ENCODE peak calls at places on chromosomes 16 and 17, in seven cellular contexts. One of them, this sample, is unnamed.

GRCh38 chr16:89114159-89114981 is 20.7 kb downstream of the ACSF3 start:
- DNase-seq in cardiac muscle cell: no peak
- DNase-seq in IMR-90: no peak
- DNase-seq in breast epithelium: no peak
- DNase-seq in mammary epithelial cell: no peak
- DNase-seq in upper lobe of right lung: peak; percentile 63
- DNase-seq in pancreas: no peak
- DNase-seq in this sample: no peak

GRCh38 chr17:68057531-68057952 is 22.0 kb downstream of the KPNA2 start:
- DNase-seq in pancreas: no peak
- DNase-seq in IMR-90: peak; percentile 56
- DNase-seq in upper lobe of right lung: no peak
- DNase-seq in mammary epithelial cell: no peak
- DNase-seq in cardiac muscle cell: no peak
- DNase-seq in breast epithelium: no peak
- DNase-seq in this sample: peak; percentile 50

GRCh38 chr16:88690341-88691128 is 4.2 kb upstream of the SNAI3 start:
- DNase-seq in breast epithelium: no peak
- DNase-seq in IMR-90: no peak
- DNase-seq in upper lobe of right lung: no peak
- DNase-seq in cardiac muscle cell: no peak
- DNase-seq in mammary epithelial cell: no peak
- DNase-seq in pancreas: no peak
- DNase-seq in this sample: no peak

GRCh38 chr16:12500771-12501170 is 302.9 kb downstream of the CPPED1 start:
- DNase-seq in breast epithelium: no peak
- DNase-seq in mammary epithelial cell: no peak
- DNase-seq in cardiac muscle cell: no peak
- DNase-seq in pancreas: no peak
- DNase-seq in IMR-90: no peak
- DNase-seq in upper lobe of right lung: no peak
- DNase-seq in this sample: no peak

GRCh38 chr17:9844153-9844552 is 18.4 kb downstream of the GLP2R start:
- DNase-seq in IMR-90: no peak
- DNase-seq in upper lobe of right lung: no peak
- DNase-seq in mammary epithelial cell: no peak
- DNase-seq in cardiac muscle cell: no peak
- DNase-seq in pancreas: no peak
- DNase-seq in breast epithelium: no peak
- DNase-seq in this sample: no peak

GRCh38 chr17:7486181-7486580 is 2.0 kb downstream of the POLR2A start:
- DNase-seq in upper lobe of right lung: no peak
- DNase-seq in cardiac muscle cell: no peak
- DNase-seq in IMR-90: peak; percentile 50
- DNase-seq in breast epithelium: no peak
- DNase-seq in pancreas: no peak
- DNase-seq in mammary epithelial cell: no peak
- DNase-seq in this sample: no peak

GRCh38 chr16:87160752-87161337 is 156.3 kb downstream of the C16orf95 start:
- DNase-seq in cardiac muscle cell: no peak
- DNase-seq in breast epithelium: peak; percentile 33
- DNase-seq in mammary epithelial cell: peak; percentile 95
- DNase-seq in upper lobe of right lung: peak; percentile 51
- DNase-seq in IMR-90: no peak
- DNase-seq in pancreas: no peak
- DNase-seq in this sample: no peak

GRCh38 chr17:13557077-13557476 is 44.7 kb downstream of the HS3ST3A1 start:
- DNase-seq in IMR-90: peak; percentile 85
- DNase-seq in cardiac muscle cell: no peak
- DNase-seq in breast epithelium: no peak
- DNase-seq in mammary epithelial cell: peak; percentile 36
- DNase-seq in pancreas: no peak
- DNase-seq in upper lobe of right lung: no peak
- DNase-seq in this sample: no peak

GRCh38 chr17:61981323-61981722 is 53.5 kb upstream of the INTS2 start:
- DNase-seq in upper lobe of right lung: no peak
- DNase-seq in breast epithelium: no peak
- DNase-seq in IMR-90: peak; percentile 62
- DNase-seq in cardiac muscle cell: no peak
- DNase-seq in mammary epithelial cell: peak; percentile 10
- DNase-seq in pancreas: no peak
- DNase-seq in this sample: no peak

GRCh38 chr16:77585379-77585778 is 136.9 kb upstream of the NUDT7 start:
- DNase-seq in mammary epithelial cell: peak; percentile 3
- DNase-seq in upper lobe of right lung: no peak
- DNase-seq in cardiac muscle cell: no peak
- DNase-seq in IMR-90: peak; percentile 41
- DNase-seq in pancreas: no peak
- DNase-seq in breast epithelium: no peak
- DNase-seq in this sample: no peak

GRCh38 chr16:49828545-49829267 is 27.2 kb downstream of the ZNF423 start:
- DNase-seq in IMR-90: no peak
- DNase-seq in pancreas: no peak
- DNase-seq in upper lobe of right lung: no peak
- DNase-seq in breast epithelium: no peak
- DNase-seq in mammary epithelial cell: no peak
- DNase-seq in cardiac muscle cell: no peak
- DNase-seq in this sample: no peak

GRCh38 chr17:50117202-50118040 is 12.5 kb downstream of the SAMD14 start:
- DNase-seq in cardiac muscle cell: peak; percentile 90
- DNase-seq in mammary epithelial cell: peak; percentile 42
- DNase-seq in breast epithelium: no peak
- DNase-seq in IMR-90: peak; percentile 35
- DNase-seq in upper lobe of right lung: peak; percentile 82
- DNase-seq in pancreas: peak; percentile 63
- DNase-seq in this sample: peak; percentile 50

GRCh38 chr16:12930881-12931280 is 29.5 kb downstream of the SHISA9 start:
- DNase-seq in pancreas: no peak
- DNase-seq in upper lobe of right lung: no peak
- DNase-seq in IMR-90: no peak
- DNase-seq in cardiac muscle cell: no peak
- DNase-seq in breast epithelium: no peak
- DNase-seq in mammary epithelial cell: no peak
- DNase-seq in this sample: no peak

GRCh38 chr16:16780588-16780987 is 401.6 kb downstream of the NPIPA7 start:
- DNase-seq in upper lobe of right lung: no peak
- DNase-seq in breast epithelium: no peak
- DNase-seq in cardiac muscle cell: no peak
- DNase-seq in mammary epithelial cell: no peak
- DNase-seq in pancreas: no peak
- DNase-seq in IMR-90: no peak
- DNase-seq in this sample: no peak

GRCh38 chr16:8547756-8548155 is 42.6 kb downstream of the TMEM114 start:
- DNase-seq in IMR-90: no peak
- DNase-seq in pancreas: no peak
- DNase-seq in upper lobe of right lung: no peak
- DNase-seq in breast epithelium: no peak
- DNase-seq in cardiac muscle cell: no peak
- DNase-seq in mammary epithelial cell: no peak
- DNase-seq in this sample: no peak

GRCh38 chr16:15946257-15947044 is 3.0 kb upstream of the ABCC1 start:
- DNase-seq in breast epithelium: no peak
- DNase-seq in mammary epithelial cell: peak; percentile 80
- DNase-seq in IMR-90: peak; percentile 91
- DNase-seq in cardiac muscle cell: no peak
- DNase-seq in pancreas: no peak
- DNase-seq in upper lobe of right lung: no peak
- DNase-seq in this sample: no peak

GRCh38 chr17:48478224-48479013 is 48.4 kb upstream of the SKAP1 start:
- DNase-seq in mammary epithelial cell: no peak
- DNase-seq in IMR-90: no peak
- DNase-seq in breast epithelium: no peak
- DNase-seq in cardiac muscle cell: no peak
- DNase-seq in upper lobe of right lung: no peak
- DNase-seq in pancreas: no peak
- DNase-seq in this sample: peak; percentile 66

DNA sequence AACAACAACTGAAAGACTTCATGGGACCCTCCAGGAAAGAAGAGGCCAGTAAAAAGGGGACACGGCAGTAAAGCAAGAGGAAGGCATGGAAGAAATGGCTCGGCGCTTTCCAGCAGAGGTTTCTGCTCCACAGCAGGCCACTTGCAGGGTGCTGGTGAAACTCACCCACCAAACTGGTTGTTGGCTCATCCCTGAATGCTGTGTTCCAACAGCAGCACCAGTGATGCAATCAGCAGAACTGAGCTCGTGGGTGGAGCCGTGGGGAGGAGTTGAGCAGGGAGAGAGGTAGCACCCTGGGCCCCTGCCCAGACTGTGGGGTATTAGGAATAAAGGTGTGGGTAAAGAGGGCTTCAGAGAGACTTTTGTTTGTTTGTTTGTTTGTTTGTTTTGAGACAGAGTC is 62.8 kb upstream of the ADCY9 start:
- DNase-seq in upper lobe of right lung: peak; percentile 89
- DNase-seq in cardiac muscle cell: no peak
- DNase-seq in IMR-90: peak; percentile 54
- DNase-seq in breast epithelium: peak; percentile 78
- DNase-seq in pancreas: no peak
- DNase-seq in mammary epithelial cell: peak; percentile 82
- DNase-seq in this sample: no peak
- H3K27ac ChIP-seq in upper lobe of right lung: no peak overlapping the region
- H3K27ac ChIP-seq in cardiac muscle cell: no peak overlapping the region
- H3K27ac ChIP-seq in IMR-90: no peak overlapping the region
- H3K27ac ChIP-seq in breast epithelium: no peak overlapping the region
- H3K27ac ChIP-seq in pancreas: no peak overlapping the region
- H3K27ac ChIP-seq in mammary epithelial cell: no peak overlapping the region
- H3K27ac ChIP-seq in this sample: no peak overlapping the region

GRCh38 chr17:41528959-41529353 is 848 bp upstream of the KRT19 start:
- DNase-seq in IMR-90: no peak
- DNase-seq in pancreas: no peak
- DNase-seq in cardiac muscle cell: no peak
- DNase-seq in mammary epithelial cell: no peak
- DNase-seq in breast epithelium: no peak
- DNase-seq in upper lobe of right lung: no peak
- DNase-seq in this sample: no peak

GRCh38 chr17:41529491-41529915 is 1.4 kb upstream of the KRT19 start:
- DNase-seq in mammary epithelial cell: no peak
- DNase-seq in pancreas: no peak
- DNase-seq in cardiac muscle cell: no peak
- DNase-seq in IMR-90: no peak
- DNase-seq in upper lobe of right lung: no peak
- DNase-seq in breast epithelium: no peak
- DNase-seq in this sample: no peak

GRCh38 chr17:41530062-41531048 is 2.2 kb upstream of the KRT19 start:
- DNase-seq in IMR-90: peak; percentile 93
- DNase-seq in cardiac muscle cell: peak; percentile 31
- DNase-seq in upper lobe of right lung: no peak
- DNase-seq in pancreas: no peak
- DNase-seq in breast epithelium: no peak
- DNase-seq in mammary epithelial cell: peak; percentile 91
- DNase-seq in this sample: no peak

GRCh38 chr17:41524261-41524660 is 3.8 kb downstream of the KRT19 start:
- DNase-seq in IMR-90: no peak
- DNase-seq in cardiac muscle cell: no peak
- DNase-seq in breast epithelium: no peak
- DNase-seq in upper lobe of right lung: no peak
- DNase-seq in pancreas: no peak
- DNase-seq in mammary epithelial cell: no peak
- DNase-seq in this sample: no peak

GRCh38 chr17:41527076-41528023 is 758 bp downstream of the KRT19 start:
- DNase-seq in breast epithelium: no peak
- DNase-seq in mammary epithelial cell: no peak
- DNase-seq in pancreas: peak; percentile 35
- DNase-seq in cardiac muscle cell: peak; percentile 45
- DNase-seq in upper lobe of right lung: peak; percentile 85
- DNase-seq in IMR-90: no peak
- DNase-seq in this sample: no peak
- H3K4me1 ChIP-seq in breast epithelium: peaks cover 4% of the 10 kb centered on the region
- H3K4me1 ChIP-seq in mammary epithelial cell: peaks cover 31% of the 10 kb centered on the region
- H3K4me1 ChIP-seq in pancreas: no peaks in the 10 kb centered on the region
- H3K4me1 ChIP-seq in cardiac muscle cell: peaks cover 31% of the 10 kb centered on the region
- H3K4me1 ChIP-seq in upper lobe of right lung: peaks cover 4% of the 10 kb centered on the region
- H3K4me1 ChIP-seq in IMR-90: peaks cover 21% of the 10 kb centered on the region
- H3K4me1 ChIP-seq in this sample: peaks cover 8% of the 10 kb centered on the region

GRCh38 chr17:74744349-74744713 is 4.1 kb upstream of the NHERF1 start:
- DNase-seq in breast epithelium: no peak
- DNase-seq in cardiac muscle cell: no peak
- DNase-seq in IMR-90: no peak
- DNase-seq in mammary epithelial cell: no peak
- DNase-seq in pancreas: no peak
- DNase-seq in upper lobe of right lung: no peak
- DNase-seq in this sample: no peak

GRCh38 chr17:74745548-74746177 is 2.8 kb upstream of the NHERF1 start:
- DNase-seq in upper lobe of right lung: no peak
- DNase-seq in breast epithelium: no peak
- DNase-seq in IMR-90: no peak
- DNase-seq in mammary epithelial cell: no peak
- DNase-seq in pancreas: no peak
- DNase-seq in cardiac muscle cell: no peak
- DNase-seq in this sample: no peak

GRCh38 chr17:74743755-74744154 is 4.7 kb upstream of the NHERF1 start:
- DNase-seq in upper lobe of right lung: no peak
- DNase-seq in cardiac muscle cell: no peak
- DNase-seq in pancreas: no peak
- DNase-seq in mammary epithelial cell: no peak
- DNase-seq in IMR-90: no peak
- DNase-seq in breast epithelium: no peak
- DNase-seq in this sample: no peak

GRCh38 chr17:74746376-74746775 is 2.1 kb upstream of the NHERF1 start:
- DNase-seq in cardiac muscle cell: peak; percentile 68
- DNase-seq in pancreas: no peak
- DNase-seq in breast epithelium: no peak
- DNase-seq in IMR-90: no peak
- DNase-seq in mammary epithelial cell: no peak
- DNase-seq in upper lobe of right lung: no peak
- DNase-seq in this sample: no peak

DNA sequence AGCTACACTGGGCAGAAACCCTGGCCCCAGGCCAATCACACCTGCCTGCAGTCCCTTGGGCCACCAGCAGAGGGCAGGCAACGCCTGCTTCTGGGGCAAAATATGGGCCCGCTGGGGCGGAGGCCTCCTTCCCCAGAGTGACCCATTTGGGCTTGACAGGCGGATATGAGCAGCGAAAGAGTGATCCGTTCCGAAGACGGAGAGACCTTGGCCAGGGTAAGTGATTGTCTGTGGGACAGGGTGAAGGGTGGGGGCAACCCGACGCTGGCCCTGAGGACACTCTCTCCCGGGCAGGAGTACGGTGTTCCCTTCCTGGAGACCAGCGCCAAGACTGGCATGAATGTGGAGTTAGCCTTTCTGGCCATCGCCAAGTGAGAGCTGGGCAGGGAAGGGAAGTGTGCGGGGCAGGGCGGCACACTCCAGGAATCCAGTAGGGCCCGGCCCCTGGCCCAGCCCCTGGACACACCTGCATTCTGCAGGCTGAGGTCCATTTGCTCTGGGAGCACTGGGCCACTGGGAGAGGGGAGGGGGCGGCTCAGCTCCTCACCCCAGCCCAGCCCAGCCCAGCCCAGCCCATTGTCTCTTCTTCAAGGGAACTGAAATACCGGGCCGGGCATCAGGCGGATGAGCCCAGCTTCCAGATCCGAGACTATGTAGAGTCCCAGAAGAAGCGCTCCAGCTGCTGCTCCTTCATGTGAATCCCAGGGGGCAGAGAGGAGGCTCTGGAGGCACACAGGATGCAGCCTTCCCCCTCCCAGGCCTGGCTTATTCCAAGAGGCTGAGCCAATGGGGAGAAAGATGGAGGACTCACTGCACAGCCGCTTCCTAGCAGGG is 3.5 kb upstream of the NHERF1 start:
- DNase-seq in breast epithelium: peak; percentile 84
- DNase-seq in mammary epithelial cell: peak; percentile 51
- DNase-seq in IMR-90: peak; percentile 47
- DNase-seq in pancreas: peak; percentile 80
- DNase-seq in cardiac muscle cell: peak; percentile 70
- DNase-seq in upper lobe of right lung: peak; percentile 93
- DNase-seq in this sample: peak; percentile 76
- H3K4me3 ChIP-seq in breast epithelium: peak overlapping the region; percentile 23
- H3K4me3 ChIP-seq in mammary epithelial cell: no peak overlapping the region
- H3K4me3 ChIP-seq in IMR-90: no peak overlapping the region
- H3K4me3 ChIP-seq in pancreas: peak overlapping the region; percentile 23
- H3K4me3 ChIP-seq in cardiac muscle cell: no peak overlapping the region
- H3K4me3 ChIP-seq in upper lobe of right lung: peak overlapping the region; percentile 22
- H3K4me3 ChIP-seq in this sample: no peak overlapping the region

GRCh38 chr17:45106582-45106981 is 25.7 kb downstream of the PLCD3 start:
- DNase-seq in cardiac muscle cell: no peak
- DNase-seq in IMR-90: no peak
- DNase-seq in upper lobe of right lung: no peak
- DNase-seq in pancreas: no peak
- DNase-seq in mammary epithelial cell: no peak
- DNase-seq in breast epithelium: no peak
- DNase-seq in this sample: no peak
- H3K27ac ChIP-seq in cardiac muscle cell: no peak overlapping the region
- H3K27ac ChIP-seq in IMR-90: no peak overlapping the region
- H3K27ac ChIP-seq in upper lobe of right lung: no peak overlapping the region
- H3K27ac ChIP-seq in pancreas: no peak overlapping the region
- H3K27ac ChIP-seq in mammary epithelial cell: no peak overlapping the region
- H3K27ac ChIP-seq in breast epithelium: peak overlapping the region; percentile 68
- H3K27ac ChIP-seq in this sample: no peak overlapping the region

This sample was measured in CD4-positive, CD25-positive, alpha-beta regulatory T cell.